ENCODE peak calls at places on chromosomes 5 and 9, in seven cellular contexts. M, R, E, Z, D, U and G are unnamed samples.
A peak's percentile ranks its signal among the peaks of the same experiment; 100 is the strongest.

GRCh38 chr5:92800360-92800759 is 780.7 kb downstream of the NR2F1-AS1 start:
- DNase-seq in E (no peak), M (no peak), U (peak; percentile 70), R (no peak), Z (no peak), D (peak; percentile 1), G (no peak)

GRCh38 chr5:10331341-10331796 is 22.1 kb upstream of the MARCHF6 start:
- DNase-seq in D (peak; percentile 77), M (no peak), U (peak; percentile 65), E (no peak), Z (peak; percentile 33), R (no peak), G (no peak)

GRCh38 chr9:114674798-114675554 is 7.0 kb downstream of the TEX48 start:
- DNase-seq in M (no peak), R (no peak), E (no peak), D (no peak), U (no peak), Z (no peak), G (no peak)

GRCh38 chr9:121634800-121635261 is 16.6 kb upstream of the DAB2IP start:
- DNase-seq in D (no peak), M (peak; percentile 77), U (no peak), R (no peak), E (no peak), Z (no peak), G (no peak)

GRCh38 chr9:135905380-135906282 is 1.7 kb downstream of the CAMSAP1 start:
- DNase-seq in E (peak; percentile 53), Z (no peak), U (no peak), D (no peak), M (no peak), R (no peak), G (no peak)

GRCh38 chr9:121944741-121945191 is 148.3 kb downstream of the TTLL11 start:
- DNase-seq in Z (no peak), U (no peak), M (peak; percentile 51), E (no peak), D (peak; percentile 89), R (no peak), G (peak; percentile 88)

GRCh38 chr5:179872356-179873160 is 13.9 kb upstream of the MRNIP start:
- DNase-seq in R (no peak), Z (no peak), U (no peak), M (no peak), D (no peak), E (no peak), G (no peak)

GRCh38 chr9:15505927-15506326 is 4.8 kb downstream of the PSIP1 start:
- DNase-seq in Z (no peak), U (no peak), R (no peak), M (no peak), E (no peak), D (no peak), G (no peak)

GRCh38 chr5:170353011-170353890 is 35.9 kb downstream of the KCNMB1 start:
- DNase-seq in M (no peak), Z (no peak), R (no peak), D (no peak), E (no peak), U (no peak), G (no peak)

GRCh38 chr5:15191012-15191411 is 309.0 kb upstream of the FBXL7 start:
- DNase-seq in R (no peak), Z (no peak), U (no peak), E (no peak), D (peak; percentile 9), M (no peak), G (no peak)

GRCh38 chr5:142364251-142365145 is 39.7 kb upstream of the SPRY4 start:
- DNase-seq in R (no peak), Z (peak; percentile 78), E (no peak), D (no peak), M (peak; percentile 65), U (no peak), G (no peak)

GRCh38 chr9:92186631-92187030 is 71.4 kb upstream of the SPTLC1 start:
- DNase-seq in E (no peak), M (no peak), U (no peak), D (no peak), Z (no peak), R (no peak), G (no peak)

GRCh38 chr5:107523019-107523680 is 147.6 kb downstream of the EFNA5 start:
- DNase-seq in U (no peak), M (no peak), D (no peak), E (no peak), Z (no peak), R (no peak), G (no peak)

GRCh38 chr5:19706776-19707175 is 281.2 kb downstream of the CDH18 start:
- DNase-seq in E (no peak), D (no peak), R (no peak), Z (no peak), M (no peak), U (no peak), G (no peak)

GRCh38 chr5:116763987-116764866 is 189.6 kb upstream of the SEMA6A start:
- DNase-seq in M (no peak), U (no peak), D (no peak), Z (no peak), R (no peak), E (no peak), G (no peak)

GRCh38 chr5:40410939-40411635 is 268.6 kb upstream of the PTGER4 start:
- DNase-seq in Z (no peak), D (peak; percentile 34), E (no peak), M (no peak), U (no peak), R (no peak), G (peak; percentile 19)

GRCh38 chr5:73544429-73545402 is 20.7 kb downstream of the ANKRA2 start:
- DNase-seq in D (no peak), R (no peak), E (no peak), U (no peak), Z (no peak), M (peak; percentile 33), G (no peak)

GRCh38 chr9:95809686-95810085 is 65.8 kb upstream of the ERCC6L2 start:
- DNase-seq in U (no peak), Z (no peak), M (no peak), D (no peak), R (no peak), E (no peak), G (no peak)

GRCh38 chr5:54701179-54701578 is 183.6 kb downstream of the SNX18 start:
- DNase-seq in U (peak; percentile 97), D (peak; percentile 100), E (peak; percentile 26), M (no peak), Z (no peak), R (no peak), G (peak; percentile 79)

GRCh38 chr5:143600396-143601075 is 197.1 kb upstream of the NR3C1 start:
- DNase-seq in R (no peak), D (peak; percentile 57), M (no peak), Z (no peak), E (no peak), U (no peak), G (no peak)

GRCh38 chr9:1429328-1429727 is 379.2 kb downstream of the DMRT2 start:
- DNase-seq in Z (no peak), D (peak; percentile 8), U (no peak), M (peak; percentile 10), R (no peak), E (no peak), G (no peak)

GRCh38 chr9:93361995-93362394 is 89.5 kb upstream of the FAM120A start:
- DNase-seq in R (no peak), E (no peak), M (no peak), D (no peak), Z (no peak), U (no peak), G (no peak)

GRCh38 chr9:128946945-128947422 is 419 bp downstream of the DOLK start:
- DNase-seq in D (peak; percentile 25), R (no peak), Z (no peak), E (no peak), U (no peak), M (no peak), G (no peak)

GRCh38 chr9:79574716-79575242 is 3.0 kb downstream of the TLE4 start:
- DNase-seq in Z (no peak), D (peak; percentile 51), R (no peak), M (no peak), E (no peak), U (no peak), G (no peak)

GRCh38 chr5:91103353-91104061 is 279.6 kb downstream of the ARRDC3 start:
- DNase-seq in U (no peak), D (peak; percentile 79), Z (no peak), E (no peak), R (no peak), M (no peak), G (no peak)

GRCh38 chr5:173789031-173789920 is 98.9 kb upstream of the CPEB4 start:
- DNase-seq in U (peak; percentile 33), E (peak; percentile 41), M (no peak), D (peak; percentile 74), Z (no peak), R (no peak), G (peak; percentile 60)
- H3K4me3 ChIP-seq in U (no peak overlapping the region), E (no peak overlapping the region), M (no peak overlapping the region), D (no peak overlapping the region), Z (no peak overlapping the region), R (no peak overlapping the region), G (no peak overlapping the region)

GRCh38 chr5:148829248-148829594 is 2.8 kb downstream of the ADRB2 start:
- DNase-seq in E (no peak), R (no peak), Z (no peak), U (no peak), D (no peak), M (no peak), G (no peak)
- H3K4me3 ChIP-seq in E (no peak overlapping the region), R (peak overlapping the region; percentile 78), Z (peak overlapping the region; percentile 62), U (peak overlapping the region; percentile 14), D (no peak overlapping the region), M (no peak overlapping the region), G (peak overlapping the region; percentile 63)

DNA sequence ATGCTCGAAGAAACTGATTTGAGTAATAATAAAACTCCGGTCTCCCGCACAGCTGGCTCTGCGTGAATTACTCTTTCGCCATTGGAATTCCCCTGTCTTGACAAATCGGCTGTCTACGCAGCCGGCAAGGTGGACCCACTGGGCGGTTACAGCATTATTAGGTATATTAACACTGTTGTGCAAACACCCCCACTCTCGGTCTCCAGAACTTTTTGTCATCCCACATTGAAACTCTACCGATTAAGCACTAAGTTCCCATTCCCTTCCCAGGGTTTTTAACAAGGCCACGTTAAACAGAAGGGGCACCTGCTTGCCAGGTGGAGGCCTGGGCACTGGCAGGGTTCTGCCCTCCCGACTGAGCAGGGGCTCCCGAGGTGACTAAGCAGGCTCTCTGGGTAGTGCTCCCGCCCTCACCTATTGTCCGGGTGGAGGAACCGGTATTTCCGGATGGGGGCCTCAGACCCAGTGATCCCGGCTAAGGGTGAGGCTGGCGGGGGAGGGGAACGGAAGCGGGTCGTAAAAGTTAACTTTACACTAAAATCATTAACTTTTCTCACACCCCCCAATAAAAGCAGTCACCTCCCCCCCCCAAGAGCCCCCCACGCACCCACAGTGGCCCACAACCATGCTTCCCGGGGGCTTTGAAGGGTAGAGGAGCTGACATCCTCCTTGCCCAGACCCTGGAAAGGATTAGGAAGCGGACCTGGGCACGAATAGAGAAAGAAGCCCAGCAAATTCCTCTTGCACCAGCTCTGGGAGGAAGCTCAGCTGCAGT is 53.5 kb upstream of the TJP2 start:
- DNase-seq in M (peak; percentile 66), E (peak; percentile 83), R (no peak), D (no peak), U (no peak), Z (no peak), G (peak; percentile 96)
- H3K4me3 ChIP-seq in M (peak overlapping the region; percentile 86), E (peak overlapping the region; percentile 85), R (peak overlapping the region; percentile 12), D (peak overlapping the region; percentile 79), U (peak overlapping the region; percentile 85), Z (peak overlapping the region; percentile 93), G (peak overlapping the region; percentile 83)

DNA sequence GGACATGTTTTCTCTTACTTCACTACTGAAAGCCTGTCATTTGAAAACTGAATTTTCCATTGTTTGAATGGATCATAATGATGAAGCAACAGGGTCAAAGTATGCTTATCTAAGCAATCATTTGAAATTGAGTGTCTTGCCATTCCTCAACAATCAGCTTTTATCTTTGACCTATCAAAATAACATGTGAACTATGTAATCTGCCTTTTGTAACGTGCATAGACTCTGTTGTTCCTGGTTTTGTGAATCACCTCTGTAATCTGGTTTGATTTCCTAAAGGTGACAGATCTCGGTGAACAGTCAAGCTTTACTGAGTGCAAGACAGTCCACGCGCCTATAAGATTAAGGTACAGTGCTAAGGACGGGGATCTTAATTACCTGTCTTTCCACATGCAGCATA is 3.3 kb downstream of the MEF2C start:
- DNase-seq in M (peak; percentile 30), U (no peak), Z (no peak), R (no peak), D (no peak), E (no peak), G (no peak)
- H3K4me3 ChIP-seq in M (no peak overlapping the region), U (no peak overlapping the region), Z (peak overlapping the region; percentile 63), R (no peak overlapping the region), D (no peak overlapping the region), E (no peak overlapping the region), G (no peak overlapping the region)